ENCODE peak calls at places on chromosomes 11 and 22, in five cellular contexts. J is HepG2, M is H1, B is IMR-90, F is K562. H is an unnamed sample.

GRCh38 chr11:119263352-119263940 is 53.5 kb downstream of the MCAM start:
- DNase-seq in J (no peak), M (no peak), B (peak; percentile 12), F (no peak), H (no peak)

GRCh38 chr11:1796297-1797011 is 32.7 kb upstream of the CTSD start:
- DNase-seq in J (no peak), M (no peak), B (no peak), F (no peak), H (no peak)

GRCh38 chr11:20770421-20770935 is 101.1 kb downstream of the NELL1 start:
- DNase-seq in J (no peak), M (no peak), B (no peak), F (no peak), H (no peak)

GRCh38 chr22:33887173-33887572 is 33.1 kb downstream of the LARGE1 start:
- DNase-seq in J (no peak), M (no peak), B (no peak), F (no peak), H (no peak)

GRCh38 chr22:18109410-18110193 is 1.0 kb upstream of the TUBA8 start:
- DNase-seq in J (no peak), M (no peak), B (no peak), F (no peak), H (no peak)

GRCh38 chr11:118046964-118047700 is 29.7 kb upstream of the TMPRSS4 start:
- DNase-seq in J (no peak), M (no peak), B (no peak), F (no peak), H (no peak)

GRCh38 chr11:87039371-87039770 is 1.6 kb downstream of the TMEM135 start:
- DNase-seq in J (no peak), M (no peak), B (peak; percentile 19), F (no peak), H (no peak)

GRCh38 chr11:92083123-92083522 is 141.5 kb upstream of the FAT3 start:
- DNase-seq in J (no peak), M (no peak), B (no peak), F (no peak), H (no peak)

GRCh38 chr22:43236401-43237166 is 49.6 kb upstream of the TTLL12 start:
- DNase-seq in J (no peak), M (no peak), B (no peak), F (no peak), H (no peak)

GRCh38 chr22:47879346-47879745 is 1116.9 kb downstream of the TBC1D22A start:
- DNase-seq in J (no peak), M (no peak), B (no peak), F (no peak), H (no peak)

GRCh38 chr22:46012182-46012880 is 35.4 kb upstream of the WNT7B start:
- DNase-seq in J (no peak), M (no peak), B (no peak), F (no peak), H (no peak)

DNA sequence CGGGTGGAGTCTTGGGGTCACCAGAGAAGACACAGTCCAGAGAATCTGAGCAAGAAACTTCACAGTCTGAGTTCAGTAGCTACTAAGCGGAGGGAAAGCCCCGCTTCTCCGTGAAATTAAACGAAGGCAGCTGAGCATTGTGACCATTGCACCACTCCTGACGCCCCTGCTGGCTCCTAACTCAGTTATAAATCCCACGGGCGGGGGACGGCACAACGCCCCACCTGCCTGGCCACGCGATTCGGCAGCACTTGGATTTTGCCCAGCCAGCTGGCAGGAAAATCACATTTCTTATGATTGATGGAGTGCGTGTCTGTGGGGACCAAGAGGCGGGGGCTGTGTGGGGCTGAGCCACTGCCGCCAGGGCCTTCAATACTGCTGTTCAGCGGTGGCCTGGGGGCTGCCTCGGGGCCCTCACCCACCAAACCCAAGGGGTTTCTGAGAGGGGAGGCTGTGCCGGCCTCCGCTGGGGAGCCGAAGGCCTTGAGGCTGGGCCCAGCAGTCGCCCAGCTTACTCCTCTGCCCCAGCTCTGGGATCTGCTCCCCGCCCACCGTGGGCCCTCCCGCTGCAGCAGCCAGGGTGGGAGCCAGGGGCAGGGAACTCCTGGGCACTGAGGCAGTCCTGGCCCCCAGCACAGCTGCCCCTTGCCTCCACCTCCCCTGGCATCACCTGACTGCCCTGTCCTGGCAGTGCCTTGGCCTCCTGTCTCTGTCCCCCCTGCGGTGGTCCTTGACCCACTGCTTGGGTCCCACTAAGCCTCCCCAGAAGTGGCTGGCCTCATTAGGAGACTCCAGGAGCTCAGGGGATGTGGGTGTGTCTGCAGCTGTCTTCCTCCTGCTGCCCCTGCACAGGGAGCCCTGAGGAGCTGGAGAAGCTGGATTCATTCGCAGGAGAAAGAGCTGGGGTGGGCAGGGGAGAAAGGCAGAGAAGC is 30.8 kb downstream of the SHISAL1 start:
- DNase-seq in J (no peak), M (no peak), B (no peak), F (no peak), H (no peak)
- TF ChIP-seq MAFK in J (no peak), M (no peak), B (no peak), F (no peak), H (no peak)

GRCh38 chr11:103086461-103086860 is 5.5 kb downstream of the DCUN1D5 start:
- DNase-seq in J (no peak), M (no peak), B (peak; percentile 36), F (no peak), H (no peak)

GRCh38 chr11:103091024-103091423 is 936 bp downstream of the DCUN1D5 start:
- DNase-seq in J (peak; percentile 12), M (no peak), B (peak; percentile 4), F (no peak), H (peak; percentile 22)

GRCh38 chr11:103085758-103086365 is 6.1 kb downstream of the DCUN1D5 start:
- DNase-seq in J (no peak), M (no peak), B (peak; percentile 1), F (no peak), H (no peak)

GRCh38 chr11:103091810-103092524 is at the start of gene DCUN1D5:
- DNase-seq in J (peak; percentile 91), M (peak; percentile 96), B (peak; percentile 94), F (peak; percentile 95), H (peak; percentile 93)

GRCh38 chr11:103091441-103091809 is 535 bp downstream of the DCUN1D5 start:
- DNase-seq in J (peak; percentile 32), M (peak; percentile 63), B (peak; percentile 41), F (peak; percentile 62), H (peak; percentile 11)
- TF ChIP-seq MAFK in J (no peak), M (no peak), B (no peak), F (no peak), H (no peak)

GRCh38 chr11:107591446-107592236 is 694 bp downstream of the ELMOD1 start:
- DNase-seq in J (no peak), M (peak; percentile 71), B (no peak), F (no peak), H (peak; percentile 10)
- TF ChIP-seq MAFK in J (no peak), M (no peak), B (no peak), F (no peak), H (no peak)

GRCh38 chr11:27876209-27876775 is 176.0 kb upstream of the BDNF start:
- DNase-seq in J (no peak), M (no peak), B (no peak), F (no peak), H (no peak)

GRCh38 chr11:27874998-27875397 is 174.7 kb upstream of the BDNF start:
- DNase-seq in J (no peak), M (no peak), B (no peak), F (no peak), H (no peak)

GRCh38 chr11:27875480-27876208 is 175.4 kb upstream of the BDNF start:
- DNase-seq in J (no peak), M (no peak), B (no peak), F (no peak), H (no peak)

GRCh38 chr11:27870985-27871485 is 170.8 kb upstream of the BDNF start:
- DNase-seq in J (no peak), M (no peak), B (no peak), F (no peak), H (no peak)

DNA sequence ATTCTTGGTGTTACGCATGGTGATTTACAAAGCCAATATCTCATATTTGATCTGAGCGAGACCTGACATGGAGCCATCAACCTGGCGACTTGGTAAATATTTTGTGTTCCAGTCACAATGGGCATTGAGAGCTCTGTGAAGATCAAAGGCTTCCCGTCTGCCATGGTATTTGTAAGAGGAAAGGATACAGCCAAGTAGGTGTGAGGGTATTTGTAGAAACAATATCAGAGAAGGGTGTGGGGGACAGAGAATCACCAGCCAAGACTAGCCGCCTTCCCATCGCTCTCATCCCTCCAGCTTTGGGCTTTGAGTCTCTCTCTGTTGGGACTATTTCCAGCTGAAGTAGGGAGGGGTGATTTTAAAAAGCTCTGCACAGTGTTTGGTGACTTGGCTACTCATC is 173.4 kb upstream of the BDNF start:
- DNase-seq in J (peak; percentile 73), M (no peak), B (no peak), F (no peak), H (no peak)
- TF ChIP-seq MAFK in J (no peak), M (no peak), B (no peak), F (no peak), H (no peak)

GRCh38 chr11:116660011-116660410 is 112.8 kb downstream of the BUD13 start:
- DNase-seq in J (no peak), M (no peak), B (no peak), F (no peak), H (no peak)

GRCh38 chr11:116661056-116661455 is 111.7 kb downstream of the BUD13 start:
- DNase-seq in J (peak; percentile 72), M (no peak), B (no peak), F (no peak), H (no peak)

DNA sequence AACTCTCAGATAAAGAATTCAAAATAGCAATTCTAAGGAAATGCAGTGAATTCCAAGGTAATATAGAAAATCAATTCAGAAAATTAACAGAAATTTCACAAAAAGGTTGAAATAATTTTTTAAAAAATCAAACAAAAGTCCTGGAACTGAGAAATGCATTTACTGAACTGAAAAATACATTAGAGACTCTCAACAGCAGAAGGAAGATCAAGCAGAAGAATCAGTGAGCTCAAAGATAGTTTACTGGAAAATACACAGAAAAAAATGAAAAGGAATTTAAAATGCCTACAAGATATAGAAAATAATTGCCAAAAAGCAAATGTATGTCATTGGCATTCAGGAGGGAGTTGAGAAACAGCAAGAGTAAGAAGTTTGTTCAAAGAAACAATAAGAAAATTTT is 107.3 kb downstream of the BUD13 start:
- DNase-seq in J (no peak), M (no peak), B (no peak), F (no peak), H (no peak)
- TF ChIP-seq MAFK in J (no peak), M (no peak), B (no peak), F (no peak), H (no peak)

GRCh38 chr22:30202531-30203006 is 44.0 kb downstream of the LIF start:
- DNase-seq in J (no peak), M (no peak), B (peak; percentile 69), F (no peak), H (no peak)

GRCh38 chr22:30204742-30205111 is 41.8 kb downstream of the LIF start:
- DNase-seq in J (no peak), M (no peak), B (peak; percentile 84), F (no peak), H (no peak)

GRCh38 chr22:30206964-30207363 is 39.6 kb downstream of the LIF start:
- DNase-seq in J (peak; percentile 85), M (no peak), B (peak; percentile 99), F (no peak), H (peak; percentile 97)

GRCh38 chr22:30204015-30204741 is 42.4 kb downstream of the LIF start:
- DNase-seq in J (no peak), M (no peak), B (no peak), F (no peak), H (no peak)

GRCh38 chr22:30205281-30206115 is 41.1 kb downstream of the LIF start:
- DNase-seq in J (peak; percentile 40), M (no peak), B (peak; percentile 100), F (no peak), H (peak; percentile 91)
- TF ChIP-seq MAFK in J (no peak), M (no peak), B (peak; percentile 29), F (no peak), H (peak; percentile 3)

H was measured in A549.